ENCODE peak calls at places on chromosomes 12 and 14, in nine cellular contexts. R, O, I, X, T, D, K, Y and V are unnamed samples. For H3K9me3, the result is how much of the 10 kb centered on the place peaks cover.

GRCh38 chr14:103021817-103022668 is 35.3 kb downstream of the CDC42BPB start:
- DNase-seq in R (no peak), O (no peak), I (no peak), X (no peak), T (no peak), D (no peak), K (no peak), Y (no peak), V (no peak)

GRCh38 chr14:72715215-72715909 is 178.5 kb downstream of the DPF3 start:
- DNase-seq in R (no peak), O (peak), I (no peak), X (no peak), T (peak), D (no peak), K (no peak), Y (no peak), V (no peak)

GRCh38 chr14:67962215-67962644 is 142.7 kb downstream of the RAD51B start:
- DNase-seq in R (peak), O (no peak), I (no peak), X (no peak), T (no peak), D (peak), K (no peak), Y (no peak), V (no peak)

GRCh38 chr12:52007158-52007921 is 594 bp downstream of the TAMALIN start:
- DNase-seq in R (no peak), O (peak), I (no peak), X (peak), T (no peak), D (no peak), K (no peak), Y (no peak), V (peak)

GRCh38 chr12:51391047-51391837 is at the start of gene GALNT6:
- DNase-seq in R (peak), O (peak), I (peak), X (peak), T (no peak), D (peak), K (peak), Y (no peak), V (peak)

GRCh38 chr12:48875944-48876520 is 10.4 kb upstream of the RND1 start:
- DNase-seq in R (no peak), O (no peak), I (no peak), X (no peak), T (no peak), D (no peak), K (no peak), Y (no peak), V (no peak)

GRCh38 chr14:61396279-61396678 is 74.9 kb downstream of the PRKCH start:
- DNase-seq in R (no peak), O (no peak), I (no peak), X (no peak), T (no peak), D (no peak), K (no peak), Y (no peak), V (no peak)

GRCh38 chr12:55685671-55686070 is 22.0 kb downstream of the ITGA7 start:
- DNase-seq in R (no peak), O (no peak), I (no peak), X (no peak), T (no peak), D (no peak), K (no peak), Y (no peak), V (no peak)

GRCh38 chr12:45290218-45290609 is 74.3 kb downstream of the ANO6 start:
- DNase-seq in R (no peak), O (no peak), I (no peak), X (no peak), T (no peak), D (no peak), K (no peak), Y (no peak), V (no peak)

GRCh38 chr12:113955109-113955970 is 10.8 kb downstream of the RBM19 start:
- DNase-seq in R (peak), O (no peak), I (peak), X (peak), T (no peak), D (peak), K (no peak), Y (peak), V (no peak)

GRCh38 chr12:40336573-40337199 is 111.9 kb downstream of the LRRK2 start:
- DNase-seq in R (no peak), O (no peak), I (peak), X (no peak), T (no peak), D (peak), K (no peak), Y (no peak), V (no peak)

GRCh38 chr12:92602930-92603623 is 99.7 kb upstream of the PLEKHG7 start:
- DNase-seq in R (no peak), O (no peak), I (no peak), X (no peak), T (no peak), D (no peak), K (no peak), Y (no peak), V (no peak)
- H3K9me3 ChIP-seq in R (under half), O (under half), I (half or more), X (under half), T (under half), D (under half), K (under half), Y (under half), V (under half)

DNA sequence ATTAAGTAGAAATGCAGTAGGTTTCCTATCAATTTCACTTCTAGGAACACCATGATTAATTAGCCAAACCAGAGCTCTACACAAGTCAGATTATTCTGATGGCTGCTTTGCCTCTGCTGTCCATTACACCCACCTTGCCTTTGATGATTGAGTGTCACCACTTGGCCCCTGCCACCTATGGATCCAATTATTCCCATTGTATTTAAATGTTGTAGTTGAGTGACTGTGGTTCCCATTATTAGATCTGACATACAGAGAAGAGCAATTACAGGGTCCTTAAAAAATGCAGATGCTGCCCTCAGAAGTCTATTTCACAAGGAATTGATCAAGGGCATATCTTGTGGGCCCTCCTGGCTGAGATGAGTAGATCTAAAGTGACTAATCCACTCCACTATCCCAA is 39.5 kb upstream of the SLC38A4 start:
- DNase-seq in R (no peak), O (no peak), I (no peak), X (no peak), T (no peak), D (no peak), K (no peak), Y (no peak), V (no peak)
- H3K9me3 ChIP-seq in R (under half), O (under half), I (under half), X (under half), T (under half), D (under half), K (under half), Y (under half), V (under half)

GRCh38 chr12:133046698-133047097 is 9.4 kb downstream of the ZNF84 start:
- DNase-seq in R (no peak), O (no peak), I (no peak), X (no peak), T (no peak), D (no peak), K (no peak), Y (no peak), V (no peak)
- H3K9me3 ChIP-seq in R (under half), O (under half), I (half or more), X (under half), T (half or more), D (half or more), K (half or more), Y (half or more), V (half or more)

DNA sequence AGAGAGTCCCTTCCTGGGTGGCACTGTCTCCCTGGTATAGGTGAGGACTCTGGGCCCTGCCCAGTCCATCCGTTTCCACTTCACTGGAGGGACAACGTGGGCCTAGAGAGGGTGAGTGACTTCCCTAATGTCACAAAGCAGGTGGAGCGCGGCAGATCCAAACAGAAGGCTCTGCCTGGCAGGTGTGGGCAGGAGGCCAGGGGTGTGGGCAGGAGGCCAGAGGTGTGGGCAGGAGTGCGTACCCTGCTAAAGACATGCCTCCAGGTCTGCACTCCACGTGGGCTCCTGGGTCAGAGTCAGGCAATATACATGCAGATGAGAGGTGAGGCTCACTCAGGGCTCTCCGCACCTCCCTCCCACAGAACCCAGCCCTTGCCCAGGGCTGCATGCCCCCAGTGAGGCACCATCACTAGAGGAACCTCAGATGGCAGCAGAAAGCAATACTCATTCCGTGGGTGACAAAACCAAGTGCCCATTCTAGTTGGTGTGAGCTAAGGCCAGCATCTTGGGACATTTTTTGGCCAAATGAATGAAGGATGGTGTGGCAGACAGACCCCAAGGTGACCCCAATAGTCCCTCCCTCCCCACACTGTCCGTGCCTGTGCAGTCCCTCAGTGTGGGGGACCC is 271.6 kb upstream of the RTL1 start:
- DNase-seq in R (no peak), O (no peak), I (no peak), X (no peak), T (no peak), D (no peak), K (no peak), Y (no peak), V (no peak)
- H3K9me3 ChIP-seq in R (under half), O (under half), I (under half), X (under half), T (under half), D (under half), K (under half), Y (under half), V (under half)

DNA sequence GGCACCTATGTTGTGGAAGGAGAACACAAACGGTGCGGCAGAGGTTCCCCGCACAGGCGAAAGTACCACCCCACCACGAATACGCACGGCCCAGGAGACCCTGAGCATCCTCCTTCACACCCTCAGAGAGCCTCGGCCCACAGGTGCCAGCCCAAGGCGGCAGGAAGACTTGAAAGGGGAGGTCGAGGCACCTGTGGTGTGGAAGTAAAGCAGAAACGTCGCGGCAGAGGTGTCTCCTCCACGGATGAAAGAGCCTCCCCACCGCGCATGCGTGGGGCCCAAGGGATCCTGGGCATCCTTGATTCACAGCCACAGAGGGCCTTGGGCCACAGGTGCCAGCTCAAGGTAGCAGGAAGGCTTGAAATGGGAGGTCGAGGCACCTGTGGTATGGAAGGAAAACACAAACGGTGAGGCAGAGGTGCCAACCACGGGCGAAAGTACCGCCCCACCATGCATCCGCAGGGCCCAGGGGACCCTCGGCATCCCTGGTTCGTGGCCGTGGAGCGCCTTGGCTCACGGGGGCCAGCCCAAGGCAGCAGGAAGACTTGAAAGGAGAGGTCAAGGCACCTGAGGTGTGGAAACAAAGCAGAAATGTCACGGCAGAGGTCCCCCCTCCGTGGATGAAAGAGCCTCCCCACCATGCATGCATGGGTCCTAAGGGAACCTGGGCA is 380.1 kb downstream of the ALG10 start:
- DNase-seq in R (no peak), O (peak), I (no peak), X (peak), T (peak), D (no peak), K (no peak), Y (no peak), V (no peak)
- H3K9me3 ChIP-seq in R (under half), O (under half), I (under half), X (under half), T (half or more), D (under half), K (under half), Y (under half), V (under half)

GRCh38 chr14:19917243-19917642 is 3.2 kb upstream of the OR4K5 start:
- DNase-seq in R (no peak), O (no peak), I (no peak), X (no peak), T (no peak), D (no peak), K (no peak), Y (no peak), V (no peak)
- H3K9me3 ChIP-seq in R (under half), O (under half), I (under half), X (under half), T (under half), D (under half), K (under half), Y (under half), V (under half)

GRCh38 chr12:99618657-99619056 is 28.9 kb upstream of the GARIN6 start:
- DNase-seq in R (no peak), O (no peak), I (no peak), X (no peak), T (no peak), D (no peak), K (no peak), Y (no peak), V (no peak)

GRCh38 chr12:99620159-99620479 is 27.4 kb upstream of the GARIN6 start:
- DNase-seq in R (no peak), O (no peak), I (no peak), X (no peak), T (no peak), D (no peak), K (no peak), Y (no peak), V (no peak)

DNA sequence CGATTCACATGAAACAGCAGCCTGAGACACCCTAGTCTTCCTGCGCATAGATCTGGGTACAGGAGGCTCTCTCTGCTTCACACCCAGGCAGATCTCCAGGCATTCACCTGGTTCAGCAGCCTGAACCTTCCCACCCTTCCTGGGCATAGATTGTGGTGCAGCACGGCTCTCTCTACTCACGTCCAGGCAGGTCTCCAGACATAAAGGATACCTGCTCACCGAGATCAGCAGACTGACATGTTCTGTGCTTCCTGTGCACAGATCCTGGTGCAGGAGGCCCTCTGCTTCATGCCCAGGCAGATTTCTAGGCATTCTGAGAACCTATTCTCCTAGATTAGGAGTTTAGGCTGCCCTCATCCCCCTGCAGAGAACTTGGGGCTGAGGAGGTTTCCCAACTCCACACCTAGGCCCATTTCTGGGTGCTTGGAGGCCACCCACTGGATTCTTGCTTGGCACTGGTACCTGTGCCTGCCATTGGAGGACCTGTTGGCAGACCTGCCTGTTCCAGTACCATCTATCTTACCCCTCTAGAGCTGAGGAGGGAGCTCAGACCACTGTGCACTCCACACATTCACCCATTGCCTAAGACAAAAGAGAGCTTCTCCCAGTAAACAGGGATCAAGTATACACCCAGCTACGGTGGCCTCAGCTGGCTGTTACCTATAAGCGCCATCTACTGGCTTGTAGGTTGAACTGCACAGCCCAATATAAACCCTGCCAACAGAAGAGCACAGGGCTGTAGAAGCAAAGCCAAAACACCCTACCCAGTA is 28.0 kb upstream of the GARIN6 start:
- DNase-seq in R (peak), O (no peak), I (no peak), X (peak), T (no peak), D (peak), K (no peak), Y (peak), V (no peak)
- H3K9me3 ChIP-seq in R (under half), O (under half), I (under half), X (under half), T (under half), D (half or more), K (under half), Y (under half), V (under half)

DNA sequence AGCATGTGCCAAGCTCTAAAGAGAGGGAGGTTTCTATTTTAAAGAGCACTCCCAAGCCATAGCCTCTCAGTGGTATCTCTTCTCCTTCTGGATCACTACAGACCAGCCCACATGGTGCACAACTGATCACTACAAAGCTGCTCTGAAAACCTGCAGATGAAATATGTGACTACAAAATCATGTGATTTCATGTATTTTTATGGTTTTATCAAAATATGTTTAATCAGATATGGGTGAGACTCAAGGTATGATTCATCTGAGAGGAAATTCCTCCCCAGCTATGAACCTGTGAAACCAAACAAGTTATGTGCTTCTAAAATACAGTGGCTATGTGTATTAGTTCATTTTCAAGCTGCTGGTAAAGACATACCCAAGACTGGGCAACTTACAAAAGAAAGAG is 101.4 kb downstream of the RPAP3 start:
- DNase-seq in R (no peak), O (no peak), I (no peak), X (no peak), T (no peak), D (no peak), K (no peak), Y (no peak), V (no peak)
- H3K9me3 ChIP-seq in R (under half), O (under half), I (under half), X (under half), T (under half), D (under half), K (under half), Y (under half), V (under half)

GRCh38 chr14:46108228-46108627 is 543.4 kb downstream of the RPL10L start:
- DNase-seq in R (no peak), O (no peak), I (no peak), X (no peak), T (no peak), D (no peak), K (no peak), Y (no peak), V (no peak)
- H3K9me3 ChIP-seq in R (under half), O (under half), I (under half), X (under half), T (under half), D (under half), K (under half), Y (under half), V (under half)